ENCODE peak calls at places on chromosome 12, in seven cellular contexts. S, H, O, T, W, U and V are unnamed samples.

GRCh38 chr12:49244161-49244560 is 20.7 kb upstream of the TUBA1C start:
- DNase-seq in U (no peak), O (peak; percentile 82), W (no peak), S (no peak), T (no peak), H (no peak), V (no peak)

GRCh38 chr12:113477171-113477841 is 5.6 kb upstream of the LHX5 start:
- DNase-seq in W (no peak), S (no peak), U (no peak), T (no peak), O (no peak), H (no peak), V (no peak)

GRCh38 chr12:113443030-113443539 is 20.9 kb downstream of the SDSL start:
- DNase-seq in U (no peak), W (no peak), S (no peak), T (no peak), H (no peak), O (no peak), V (no peak)

GRCh38 chr12:19574606-19575005 is 135.3 kb downstream of the AEBP2 start:
- DNase-seq in O (peak; percentile 5), H (no peak), W (no peak), U (no peak), S (no peak), T (no peak), V (no peak)

GRCh38 chr12:105704788-105705187 is 374.3 kb downstream of the C12orf75 start:
- DNase-seq in U (no peak), S (no peak), H (no peak), T (no peak), O (no peak), W (no peak), V (no peak)

GRCh38 chr12:16348435-16349131 is 1.1 kb downstream of the MGST1 start:
- DNase-seq in O (peak; percentile 19), T (no peak), U (no peak), H (no peak), S (no peak), W (no peak), V (no peak)

GRCh38 chr12:1470051-1470450 is 124.3 kb downstream of the FBXL14 start:
- DNase-seq in S (no peak), H (no peak), U (no peak), W (no peak), T (no peak), O (no peak), V (no peak)

GRCh38 chr12:49548822-49549648 is 10.2 kb downstream of the KCNH3 start:
- DNase-seq in W (no peak), O (no peak), U (peak; percentile 47), H (no peak), T (no peak), S (no peak), V (no peak)

GRCh38 chr12:103705927-103706326 is 118.9 kb downstream of the STAB2 start:
- DNase-seq in T (no peak), W (no peak), U (no peak), S (no peak), H (no peak), O (no peak), V (no peak)

GRCh38 chr12:75936525-75937450 is 94.8 kb downstream of the PHLDA1 start:
- DNase-seq in H (no peak), S (no peak), T (no peak), O (no peak), W (no peak), U (no peak), V (no peak)

GRCh38 chr12:94874086-94874985 is 129.2 kb downstream of the NDUFA12 start:
- DNase-seq in H (no peak), S (no peak), T (no peak), W (no peak), U (no peak), O (no peak), V (no peak)

GRCh38 chr12:124286414-124286813 is 8.5 kb upstream of the RFLNA start:
- DNase-seq in H (no peak), U (no peak), O (no peak), W (no peak), T (no peak), S (no peak), V (no peak)